ENCODE peak calls at places on chromosomes 7 and 10, in six cellular contexts. H is sigmoid colon; O is PC-3; B is cardiac muscle cell; T is HCT116; X is CD4-positive, alpha-beta memory T cell. C is an unnamed sample.

GRCh38 chr7:31066516-31067130 is 14.5 kb downstream of the ADCYAP1R1 start:
- DNase-seq in H (peak; percentile 24), O (no peak), B (no peak), T (no peak), X (no peak), C (no peak)

GRCh38 chr10:110336111-110336721 is 31.5 kb upstream of the SMNDC1 start:
- DNase-seq in H (no peak), O (peak; percentile 89), B (peak; percentile 96), T (no peak), X (no peak), C (no peak)

GRCh38 chr7:14836571-14837189 is 65.9 kb downstream of the DGKB start:
- DNase-seq in H (peak; percentile 64), O (peak; percentile 84), B (peak; percentile 64), T (peak; percentile 10), X (no peak), C (peak; percentile 39)

GRCh38 chr10:86798636-86799035 is 42.2 kb downstream of the BMPR1A start:
- DNase-seq in H (no peak), O (no peak), B (no peak), T (no peak), X (peak; percentile 3), C (no peak)

GRCh38 chr10:69801094-69801433 is 642 bp upstream of the COL13A1 start:
- DNase-seq in H (peak; percentile 72), O (peak; percentile 92), B (peak; percentile 62), T (peak; percentile 60), X (no peak), C (peak; percentile 48)

GRCh38 chr7:1663243-1663642 is 6.8 kb upstream of the ELFN1 start:
- DNase-seq in H (peak; percentile 55), O (no peak), B (no peak), T (no peak), X (no peak), C (peak; percentile 2)

GRCh38 chr10:76922666-76923065 is 714.9 kb downstream of the KCNMA1 start:
- DNase-seq in H (no peak), O (no peak), B (no peak), T (no peak), X (no peak), C (no peak)

GRCh38 chr7:138585283-138585993 is 115.7 kb downstream of the SVOPL start:
- DNase-seq in H (no peak), O (no peak), B (no peak), T (no peak), X (no peak), C (no peak)

GRCh38 chr10:14588084-14588937 is 186.4 kb downstream of the FAM107B start:
- DNase-seq in H (no peak), O (peak; percentile 77), B (peak; percentile 76), T (no peak), X (peak; percentile 52), C (no peak)

GRCh38 chr7:155815332-155816191 is 3.3 kb upstream of the SHH start:
- DNase-seq in H (no peak), O (peak; percentile 76), B (peak; percentile 50), T (no peak), X (peak; percentile 38), C (peak; percentile 44)

GRCh38 chr7:107949443-107949935 is 53.5 kb downstream of the LAMB1 start:
- DNase-seq in H (no peak), O (no peak), B (no peak), T (no peak), X (no peak), C (no peak)
- H3K36me3 ChIP-seq in H (peaks cover 25% of the 10 kb centered on the region), O (peaks cover 31% of the 10 kb centered on the region), B (no peaks in the 10 kb centered on the region), T (no peaks in the 10 kb centered on the region), X (no peaks in the 10 kb centered on the region), C (peaks cover 28% of the 10 kb centered on the region)

GRCh38 chr10:101845903-101846302 is 2.3 kb upstream of the KCNIP2 start:
- DNase-seq in H (no peak), O (no peak), B (no peak), T (no peak), X (no peak), C (no peak)

GRCh38 chr10:101848408-101848807 is 4.8 kb upstream of the KCNIP2 start:
- DNase-seq in H (no peak), O (peak; percentile 49), B (peak; percentile 79), T (no peak), X (no peak), C (no peak)

GRCh38 chr10:101850747-101851146 is 7.1 kb upstream of the KCNIP2 start:
- DNase-seq in H (no peak), O (no peak), B (no peak), T (no peak), X (no peak), C (no peak)

GRCh38 chr10:101851411-101852116 is 8.0 kb upstream of the KCNIP2 start:
- DNase-seq in H (no peak), O (no peak), B (peak; percentile 57), T (no peak), X (no peak), C (no peak)

DNA sequence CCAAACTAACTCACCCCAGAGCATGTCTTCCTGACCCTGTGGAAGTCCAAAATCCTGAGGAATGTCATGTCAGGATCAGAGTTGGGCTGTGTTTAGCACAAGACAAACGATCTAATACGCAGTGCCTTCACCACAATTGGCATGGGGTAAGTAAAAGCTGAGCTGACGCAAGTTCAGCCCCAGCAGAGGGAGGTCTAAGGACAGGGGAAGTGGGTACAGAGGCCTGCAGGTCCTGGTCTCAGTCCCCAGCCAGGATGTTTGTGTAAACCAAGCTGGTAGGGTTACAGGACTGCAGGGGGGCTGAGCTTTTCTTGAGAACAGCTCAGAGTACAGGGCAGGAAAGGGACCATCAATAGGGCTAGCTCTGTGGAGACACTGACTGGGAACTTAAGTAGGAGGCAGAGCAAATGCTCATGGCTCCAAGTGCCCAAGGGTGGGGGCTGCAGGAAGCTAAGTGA is 5.3 kb upstream of the KCNIP2 start:
- DNase-seq in H (no peak), O (no peak), B (peak; percentile 70), T (no peak), X (no peak), C (no peak)
- H3K27ac ChIP-seq in H (no peak overlapping the region), O (peak overlapping the region; percentile 76), B (no peak overlapping the region), T (no peak overlapping the region), X (no peak overlapping the region), C (peak overlapping the region; percentile 50)

DNA sequence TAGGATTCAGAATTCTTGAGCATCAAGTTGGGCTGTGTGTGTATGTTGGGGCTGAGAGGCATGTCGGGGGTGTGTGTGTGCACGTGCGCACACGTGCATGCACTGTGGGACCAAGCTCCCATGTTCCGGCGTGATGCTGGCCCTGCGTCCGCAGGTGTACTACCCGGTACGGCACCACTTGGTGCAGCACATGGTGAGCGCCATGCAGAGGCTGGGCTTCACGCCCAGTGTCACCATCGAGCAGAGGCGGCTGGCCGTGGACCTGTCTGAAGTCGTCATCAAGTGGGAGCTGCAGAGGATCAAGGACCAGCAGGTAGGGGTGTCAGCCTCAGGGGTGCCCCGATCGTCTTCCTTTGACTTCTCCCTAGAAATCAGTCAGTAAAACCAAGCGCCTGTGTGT is 77.7 kb downstream of the TRRAP start:
- DNase-seq in H (no peak), O (no peak), B (no peak), T (no peak), X (no peak), C (no peak)
- H3K36me3 ChIP-seq in H (peaks cover 79% of the 10 kb centered on the region), O (peaks cover 23% of the 10 kb centered on the region), B (peaks cover 89% of the 10 kb centered on the region), T (peaks cover 47% of the 10 kb centered on the region), X (peaks cover 80% of the 10 kb centered on the region), C (peaks cover 100% of the 10 kb centered on the region)

GRCh38 chr7:81632418-81632817 is 137.4 kb downstream of the HGF start:
- DNase-seq in H (no peak), O (peak; percentile 40), B (no peak), T (no peak), X (no peak), C (no peak)

GRCh38 chr7:81637527-81637926 is 132.3 kb downstream of the HGF start:
- DNase-seq in H (no peak), O (peak; percentile 16), B (no peak), T (no peak), X (no peak), C (no peak)

GRCh38 chr7:81641873-81642272 is 128.0 kb downstream of the HGF start:
- DNase-seq in H (no peak), O (no peak), B (no peak), T (no peak), X (no peak), C (no peak)

GRCh38 chr7:81638216-81638615 is 131.6 kb downstream of the HGF start:
- DNase-seq in H (no peak), O (peak; percentile 95), B (peak; percentile 85), T (no peak), X (no peak), C (no peak)
- H3K27ac ChIP-seq in H (no peak overlapping the region), O (peak overlapping the region; percentile 99), B (no peak overlapping the region), T (no peak overlapping the region), X (no peak overlapping the region), C (no peak overlapping the region)

DNA sequence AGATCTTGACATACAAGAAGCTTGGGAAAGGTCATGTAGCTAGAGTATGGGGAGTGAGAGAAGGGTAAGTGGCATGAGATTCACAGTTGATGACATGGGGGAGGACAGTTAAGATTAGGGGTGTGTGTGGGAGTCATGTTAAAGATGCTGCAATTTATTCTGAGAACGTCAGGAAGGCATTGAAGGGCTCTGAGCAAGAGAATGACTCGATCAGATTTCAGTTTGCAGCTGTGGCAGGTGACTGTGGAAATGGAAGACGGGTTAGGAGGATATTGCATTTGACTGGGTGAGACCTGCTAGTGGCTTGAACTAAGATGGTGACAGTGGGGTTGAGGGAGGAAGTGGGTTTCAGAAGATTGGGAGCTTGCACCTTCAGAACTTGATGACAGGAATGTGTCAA is 5.6 kb downstream of the CDC123 start:
- DNase-seq in H (no peak), O (no peak), B (no peak), T (no peak), X (no peak), C (no peak)
- H3K36me3 ChIP-seq in H (no peaks in the 10 kb centered on the region), O (peaks cover 7% of the 10 kb centered on the region), B (peaks cover 26% of the 10 kb centered on the region), T (peaks cover 50% of the 10 kb centered on the region), X (peaks cover 36% of the 10 kb centered on the region), C (no peaks in the 10 kb centered on the region)

C was measured in heart right ventricle.